ENCODE peak calls at places on chromosomes 3 and 15, in six cellular contexts. One of them, this sample, is unnamed.
A peak's percentile ranks its signal among the peaks of the same experiment; 100 is the strongest.

GRCh38 chr3:36175916-36176461 is 204.3 kb upstream of the STAC start:
- DNase-seq in RWPE2: no peak
- DNase-seq in brain microvascular endothelial cell: no peak
- DNase-seq in lung: no peak
- DNase-seq in endothelial cell of umbilical vein: no peak
- DNase-seq in ovary: no peak
- DNase-seq in this sample: no peak

GRCh38 chr15:57375827-57376694 is at the start of gene CGNL1:
- DNase-seq in RWPE2: no peak
- DNase-seq in brain microvascular endothelial cell: no peak
- DNase-seq in lung: no peak
- DNase-seq in endothelial cell of umbilical vein: peak; percentile 49
- DNase-seq in ovary: peak; percentile 78
- DNase-seq in this sample: no peak

GRCh38 chr15:60528530-60528929 is 49.6 kb upstream of the ICE2 start:
- DNase-seq in RWPE2: no peak
- DNase-seq in brain microvascular endothelial cell: peak; percentile 5
- DNase-seq in lung: no peak
- DNase-seq in endothelial cell of umbilical vein: peak; percentile 34
- DNase-seq in ovary: no peak
- DNase-seq in this sample: peak; percentile 56

GRCh38 chr15:70056091-70056680 is 41.5 kb downstream of the TLE3 start:
- DNase-seq in RWPE2: peak; percentile 69
- DNase-seq in brain microvascular endothelial cell: no peak
- DNase-seq in lung: no peak
- DNase-seq in endothelial cell of umbilical vein: no peak
- DNase-seq in ovary: peak; percentile 23
- DNase-seq in this sample: no peak

GRCh38 chr3:189953551-189953950 is 167.1 kb downstream of the P3H2 start:
- DNase-seq in RWPE2: no peak
- DNase-seq in brain microvascular endothelial cell: no peak
- DNase-seq in lung: no peak
- DNase-seq in endothelial cell of umbilical vein: no peak
- DNase-seq in ovary: no peak
- DNase-seq in this sample: no peak

GRCh38 chr15:90560229-90560771 is 30.6 kb downstream of the CRTC3 start:
- DNase-seq in RWPE2: no peak
- DNase-seq in brain microvascular endothelial cell: peak; percentile 89
- DNase-seq in lung: no peak
- DNase-seq in endothelial cell of umbilical vein: peak; percentile 39
- DNase-seq in ovary: peak; percentile 44
- DNase-seq in this sample: no peak

GRCh38 chr3:47379488-47379899 is 1.3 kb upstream of the PTPN23 start:
- DNase-seq in RWPE2: no peak
- DNase-seq in brain microvascular endothelial cell: no peak
- DNase-seq in lung: no peak
- DNase-seq in endothelial cell of umbilical vein: no peak
- DNase-seq in ovary: peak; percentile 50
- DNase-seq in this sample: no peak

GRCh38 chr3:195441971-195442572 is 748 bp downstream of the ACAP2 start:
- DNase-seq in RWPE2: no peak
- DNase-seq in brain microvascular endothelial cell: peak; percentile 25
- DNase-seq in lung: peak; percentile 45
- DNase-seq in endothelial cell of umbilical vein: peak; percentile 47
- DNase-seq in ovary: no peak
- DNase-seq in this sample: no peak

GRCh38 chr15:68650901-68651709 is 72.3 kb downstream of the CORO2B start:
- DNase-seq in RWPE2: peak; percentile 56
- DNase-seq in brain microvascular endothelial cell: no peak
- DNase-seq in lung: no peak
- DNase-seq in endothelial cell of umbilical vein: peak; percentile 45
- DNase-seq in ovary: peak; percentile 47
- DNase-seq in this sample: no peak

GRCh38 chr15:101056366-101057334 is 137.5 kb downstream of the LRRK1 start:
- DNase-seq in RWPE2: peak; percentile 54
- DNase-seq in brain microvascular endothelial cell: no peak
- DNase-seq in lung: peak; percentile 24
- DNase-seq in endothelial cell of umbilical vein: no peak
- DNase-seq in ovary: no peak
- DNase-seq in this sample: no peak

GRCh38 chr15:51828621-51829359 is 663 bp upstream of the TMOD3 start:
- DNase-seq in RWPE2: peak; percentile 89
- DNase-seq in brain microvascular endothelial cell: no peak
- DNase-seq in lung: peak; percentile 44
- DNase-seq in endothelial cell of umbilical vein: no peak
- DNase-seq in ovary: no peak
- DNase-seq in this sample: no peak

GRCh38 chr15:94234300-94234699 is 2.9 kb downstream of the MCTP2 start:
- DNase-seq in RWPE2: no peak
- DNase-seq in brain microvascular endothelial cell: peak; percentile 23
- DNase-seq in lung: peak; percentile 42
- DNase-seq in endothelial cell of umbilical vein: no peak
- DNase-seq in ovary: no peak
- DNase-seq in this sample: no peak

GRCh38 chr3:72597756-72598195 is 250.5 kb downstream of the SHQ1 start:
- DNase-seq in RWPE2: no peak
- DNase-seq in brain microvascular endothelial cell: no peak
- DNase-seq in lung: no peak
- DNase-seq in endothelial cell of umbilical vein: no peak
- DNase-seq in ovary: no peak
- DNase-seq in this sample: no peak

GRCh38 chr3:34583451-34583850 is 785.0 kb downstream of the PDCD6IP start:
- DNase-seq in RWPE2: no peak
- DNase-seq in brain microvascular endothelial cell: no peak
- DNase-seq in lung: no peak
- DNase-seq in endothelial cell of umbilical vein: no peak
- DNase-seq in ovary: no peak
- DNase-seq in this sample: no peak

GRCh38 chr3:147157629-147158028 is 248.7 kb downstream of the ZIC4 start:
- DNase-seq in RWPE2: no peak
- DNase-seq in brain microvascular endothelial cell: no peak
- DNase-seq in lung: no peak
- DNase-seq in endothelial cell of umbilical vein: no peak
- DNase-seq in ovary: no peak
- DNase-seq in this sample: no peak

GRCh38 chr15:88741046-88741445 is 62.2 kb upstream of the ACAN start:
- DNase-seq in RWPE2: no peak
- DNase-seq in brain microvascular endothelial cell: no peak
- DNase-seq in lung: no peak
- DNase-seq in endothelial cell of umbilical vein: no peak
- DNase-seq in ovary: no peak
- DNase-seq in this sample: no peak

GRCh38 chr15:53843869-53844569 is 84.6 kb upstream of the WDR72 start:
- DNase-seq in RWPE2: no peak
- DNase-seq in brain microvascular endothelial cell: no peak
- DNase-seq in lung: no peak
- DNase-seq in endothelial cell of umbilical vein: no peak
- DNase-seq in ovary: no peak
- DNase-seq in this sample: no peak

GRCh38 chr3:190092250-190092649 is 28.4 kb downstream of the P3H2 start:
- DNase-seq in RWPE2: no peak
- DNase-seq in brain microvascular endothelial cell: peak; percentile 57
- DNase-seq in lung: no peak
- DNase-seq in endothelial cell of umbilical vein: peak; percentile 78
- DNase-seq in ovary: no peak
- DNase-seq in this sample: no peak

GRCh38 chr3:105827959-105828358 is 40.9 kb downstream of the CBLB start:
- DNase-seq in RWPE2: no peak
- DNase-seq in brain microvascular endothelial cell: peak; percentile 92
- DNase-seq in lung: no peak
- DNase-seq in endothelial cell of umbilical vein: peak; percentile 66
- DNase-seq in ovary: peak; percentile 42
- DNase-seq in this sample: peak; percentile 68

GRCh38 chr15:63133786-63134185 is 12.1 kb downstream of the LACTB start:
- DNase-seq in RWPE2: no peak
- DNase-seq in brain microvascular endothelial cell: no peak
- DNase-seq in lung: no peak
- DNase-seq in endothelial cell of umbilical vein: peak; percentile 52
- DNase-seq in ovary: no peak
- DNase-seq in this sample: no peak

GRCh38 chr3:123791898-123792297 is 92.2 kb downstream of the MYLK start:
- DNase-seq in RWPE2: no peak
- DNase-seq in brain microvascular endothelial cell: no peak
- DNase-seq in lung: no peak
- DNase-seq in endothelial cell of umbilical vein: peak; percentile 51
- DNase-seq in ovary: no peak
- DNase-seq in this sample: no peak

GRCh38 chr3:50610181-50610971 is 1.2 kb downstream of the CISH start:
- DNase-seq in RWPE2: no peak
- DNase-seq in brain microvascular endothelial cell: no peak
- DNase-seq in lung: no peak
- DNase-seq in endothelial cell of umbilical vein: no peak
- DNase-seq in ovary: peak; percentile 68
- DNase-seq in this sample: no peak

GRCh38 chr15:65087873-65088642 is 11.5 kb downstream of the KBTBD13 start:
- DNase-seq in RWPE2: peak; percentile 60
- DNase-seq in brain microvascular endothelial cell: no peak
- DNase-seq in lung: no peak
- DNase-seq in endothelial cell of umbilical vein: no peak
- DNase-seq in ovary: no peak
- DNase-seq in this sample: no peak

GRCh38 chr3:14505803-14506500 is 34.2 kb downstream of the GRIP2 start:
- DNase-seq in RWPE2: no peak
- DNase-seq in brain microvascular endothelial cell: no peak
- DNase-seq in lung: no peak
- DNase-seq in endothelial cell of umbilical vein: no peak
- DNase-seq in ovary: peak; percentile 29
- DNase-seq in this sample: no peak

GRCh38 chr3:101144080-101144479 is 150.9 kb upstream of the ABI3BP start:
- DNase-seq in RWPE2: no peak
- DNase-seq in brain microvascular endothelial cell: no peak
- DNase-seq in lung: no peak
- DNase-seq in endothelial cell of umbilical vein: no peak
- DNase-seq in ovary: no peak
- DNase-seq in this sample: no peak

GRCh38 chr3:50617096-50617791 is at the start of gene MAPKAPK3:
- DNase-seq in RWPE2: no peak
- DNase-seq in brain microvascular endothelial cell: no peak
- DNase-seq in lung: no peak
- DNase-seq in endothelial cell of umbilical vein: peak; percentile 27
- DNase-seq in ovary: no peak
- DNase-seq in this sample: no peak

GRCh38 chr3:124213641-124214040 is 221.7 kb upstream of the ROPN1 start:
- DNase-seq in RWPE2: no peak
- DNase-seq in brain microvascular endothelial cell: no peak
- DNase-seq in lung: no peak
- DNase-seq in endothelial cell of umbilical vein: no peak
- DNase-seq in ovary: no peak
- DNase-seq in this sample: no peak

GRCh38 chr3:126551839-126552687 is 6.7 kb downstream of the C3orf22 start:
- DNase-seq in RWPE2: no peak
- DNase-seq in brain microvascular endothelial cell: no peak
- DNase-seq in lung: peak; percentile 10
- DNase-seq in endothelial cell of umbilical vein: no peak
- DNase-seq in ovary: peak; percentile 21
- DNase-seq in this sample: no peak

GRCh38 chr15:25883860-25884259 is 20.7 kb upstream of the ATP10A start:
- DNase-seq in RWPE2: peak; percentile 80
- DNase-seq in brain microvascular endothelial cell: peak; percentile 93
- DNase-seq in lung: no peak
- DNase-seq in endothelial cell of umbilical vein: no peak
- DNase-seq in ovary: no peak
- DNase-seq in this sample: peak; percentile 95

GRCh38 chr3:28590851-28591250 is 242.2 kb upstream of the AZI2 start:
- DNase-seq in RWPE2: no peak
- DNase-seq in brain microvascular endothelial cell: no peak
- DNase-seq in lung: no peak
- DNase-seq in endothelial cell of umbilical vein: no peak
- DNase-seq in ovary: no peak
- DNase-seq in this sample: no peak
- TF ChIP-seq CTCF in RWPE2: no peak
- TF ChIP-seq CTCF in brain microvascular endothelial cell: no peak
- TF ChIP-seq CTCF in lung: no peak
- TF ChIP-seq CTCF in endothelial cell of umbilical vein: no peak
- TF ChIP-seq CTCF in ovary: no peak
- TF ChIP-seq CTCF in this sample: no peak

GRCh38 chr3:9400626-9401025 is 3.2 kb downstream of the SETD5 start:
- DNase-seq in RWPE2: no peak
- DNase-seq in brain microvascular endothelial cell: no peak
- DNase-seq in lung: no peak
- DNase-seq in endothelial cell of umbilical vein: peak; percentile 21
- DNase-seq in ovary: no peak
- DNase-seq in this sample: no peak
- H3K4me3 ChIP-seq in RWPE2: peak overlapping the region; percentile 56
- H3K4me3 ChIP-seq in brain microvascular endothelial cell: peak overlapping the region; percentile 12
- H3K4me3 ChIP-seq in lung: no peak overlapping the region
- H3K4me3 ChIP-seq in endothelial cell of umbilical vein: no peak overlapping the region
- H3K4me3 ChIP-seq in ovary: no peak overlapping the region
- H3K4me3 ChIP-seq in this sample: peak overlapping the region; percentile 12

GRCh38 chr15:23648920-23649515 is 1.4 kb upstream of the MAGEL2 start:
- DNase-seq in RWPE2: no peak
- DNase-seq in brain microvascular endothelial cell: no peak
- DNase-seq in lung: no peak
- DNase-seq in endothelial cell of umbilical vein: no peak
- DNase-seq in ovary: peak; percentile 70
- DNase-seq in this sample: no peak
- TF ChIP-seq CTCF in RWPE2: peak; percentile 83
- TF ChIP-seq CTCF in brain microvascular endothelial cell: peak; percentile 59
- TF ChIP-seq CTCF in lung: no peak
- TF ChIP-seq CTCF in endothelial cell of umbilical vein: peak; percentile 35
- TF ChIP-seq CTCF in ovary: peak; percentile 16
- TF ChIP-seq CTCF in this sample: peak; percentile 59

GRCh38 chr3:185930393-185931107 is 7.3 kb downstream of the TRA2B start:
- DNase-seq in RWPE2: no peak
- DNase-seq in brain microvascular endothelial cell: peak; percentile 31
- DNase-seq in lung: no peak
- DNase-seq in endothelial cell of umbilical vein: peak; percentile 27
- DNase-seq in ovary: no peak
- DNase-seq in this sample: no peak

GRCh38 chr3:185926445-185926844 is 11.4 kb downstream of the TRA2B start:
- DNase-seq in RWPE2: no peak
- DNase-seq in brain microvascular endothelial cell: no peak
- DNase-seq in lung: no peak
- DNase-seq in endothelial cell of umbilical vein: no peak
- DNase-seq in ovary: no peak
- DNase-seq in this sample: no peak

GRCh38 chr3:185927501-185928200 is 10.2 kb downstream of the TRA2B start:
- DNase-seq in RWPE2: no peak
- DNase-seq in brain microvascular endothelial cell: no peak
- DNase-seq in lung: no peak
- DNase-seq in endothelial cell of umbilical vein: no peak
- DNase-seq in ovary: no peak
- DNase-seq in this sample: no peak

GRCh38 chr3:185929192-185930151 is 8.3 kb downstream of the TRA2B start:
- DNase-seq in RWPE2: no peak
- DNase-seq in brain microvascular endothelial cell: no peak
- DNase-seq in lung: no peak
- DNase-seq in endothelial cell of umbilical vein: peak; percentile 76
- DNase-seq in ovary: no peak
- DNase-seq in this sample: no peak

DNA sequence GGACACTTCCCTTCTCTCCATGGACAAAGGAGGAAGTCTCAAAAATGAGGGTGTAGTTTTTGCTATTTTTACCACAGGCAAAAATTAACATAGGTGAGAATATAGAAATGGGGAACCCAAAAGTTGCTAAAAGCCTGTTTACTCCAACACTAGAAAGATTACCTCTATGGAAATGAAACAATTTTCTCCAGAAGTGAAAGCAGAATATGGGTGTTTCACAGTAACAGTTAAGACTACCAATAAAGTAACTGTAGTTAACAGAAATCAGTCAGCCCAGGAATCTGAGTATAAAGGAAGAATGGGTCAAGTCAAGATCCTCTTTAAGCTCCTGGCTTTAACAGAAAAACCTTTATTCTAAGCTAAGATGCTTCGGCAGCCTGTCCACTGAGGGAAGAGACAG is 9.3 kb downstream of the TRA2B start:
- DNase-seq in RWPE2: no peak
- DNase-seq in brain microvascular endothelial cell: no peak
- DNase-seq in lung: no peak
- DNase-seq in endothelial cell of umbilical vein: no peak
- DNase-seq in ovary: no peak
- DNase-seq in this sample: no peak
- H3K4me3 ChIP-seq in RWPE2: no peak overlapping the region
- H3K4me3 ChIP-seq in brain microvascular endothelial cell: no peak overlapping the region
- H3K4me3 ChIP-seq in lung: no peak overlapping the region
- H3K4me3 ChIP-seq in endothelial cell of umbilical vein: no peak overlapping the region
- H3K4me3 ChIP-seq in ovary: peak overlapping the region; percentile 1
- H3K4me3 ChIP-seq in this sample: peak overlapping the region; percentile 2

This sample was measured in epithelial cell of proximal tubule.